ENCODE peak calls at places on chromosomes 11 and 22, in five cellular contexts. V is testis, E is adipocyte, Y is endothelial cell of umbilical vein, I is cardiac muscle cell. J is an unnamed sample.

GRCh38 chr11:60607483-60607882 is 91.9 kb upstream of the MS4A8 start:
- DNase-seq in Y (no peak), V (no peak), E (no peak), I (no peak), J (no peak)

GRCh38 chr11:36507824-36508489 is 2.1 kb downstream of the TRAF6 start:
- DNase-seq in I (peak; percentile 12), V (no peak), Y (no peak), E (peak; percentile 18), J (no peak)

GRCh38 chr11:44601471-44602370 is 36.3 kb downstream of the CD82 start:
- DNase-seq in I (no peak), Y (no peak), E (no peak), V (no peak), J (no peak)

GRCh38 chr11:14413307-14414072 is 54.5 kb upstream of the RRAS2 start:
- DNase-seq in V (no peak), Y (no peak), I (peak; percentile 83), E (peak; percentile 77), J (no peak)

GRCh38 chr11:46315033-46315738 is 32.1 kb upstream of the DGKZ start:
- DNase-seq in E (peak; percentile 87), Y (peak; percentile 72), V (peak; percentile 80), I (peak; percentile 83), J (peak; percentile 71)

GRCh38 chr22:39350803-39351688 is 1.3 kb downstream of the SYNGR1 start:
- DNase-seq in I (no peak), V (no peak), E (no peak), Y (no peak), J (no peak)

GRCh38 chr11:66907751-66908173 is 50.4 kb downstream of the PC start:
- DNase-seq in V (peak; percentile 22), E (no peak), Y (no peak), I (no peak), J (no peak)

GRCh38 chr11:128507936-128508335 is 79.4 kb downstream of the ETS1 start:
- DNase-seq in I (no peak), Y (no peak), E (no peak), V (no peak), J (no peak)

GRCh38 chr22:50293441-50294318 is 13.8 kb downstream of the PLXNB2 start:
- DNase-seq in I (peak; percentile 91), Y (peak; percentile 83), V (peak; percentile 63), E (peak; percentile 89), J (no peak)

GRCh38 chr22:29369460-29369859 is 18.9 kb downstream of the AP1B1 start:
- DNase-seq in V (peak; percentile 57), E (no peak), I (peak; percentile 81), Y (peak; percentile 67), J (no peak)

GRCh38 chr22:36116127-36116526 is 44.4 kb downstream of the APOL3 start:
- DNase-seq in I (no peak), V (no peak), Y (no peak), E (no peak), J (no peak)

GRCh38 chr11:113408887-113409286 is 21.3 kb downstream of the ANKK1 start:
- DNase-seq in Y (no peak), V (no peak), I (no peak), E (no peak), J (no peak)

GRCh38 chr11:68914761-68915160 is 11.1 kb downstream of the IGHMBP2 start:
- DNase-seq in I (no peak), Y (no peak), V (no peak), E (no peak), J (no peak)

GRCh38 chr11:19498986-19499669 is 213.5 kb upstream of the NAV2 start:
- DNase-seq in I (peak; percentile 26), V (no peak), Y (no peak), E (no peak), J (no peak)

GRCh38 chr11:73187854-73188253 is 30.2 kb upstream of the P2RY2 start:
- DNase-seq in V (no peak), Y (no peak), E (no peak), I (no peak), J (no peak)

GRCh38 chr22:46022881-46023512 is 46.0 kb upstream of the WNT7B start:
- DNase-seq in V (no peak), Y (no peak), E (no peak), I (no peak), J (no peak)

GRCh38 chr11:2975594-2975993 is 16.5 kb downstream of the NAP1L4 start:
- DNase-seq in E (peak; percentile 36), V (peak; percentile 58), Y (no peak), I (peak; percentile 44), J (no peak)

GRCh38 chr11:34754171-34754823 is 133.4 kb downstream of the EHF start:
- DNase-seq in Y (no peak), I (peak; percentile 35), E (peak; percentile 41), V (no peak), J (no peak)

GRCh38 chr11:126394036-126394435 is 38.5 kb downstream of the ST3GAL4 start:
- DNase-seq in E (no peak), V (no peak), Y (no peak), I (no peak), J (no peak)

GRCh38 chr11:61571869-61572268 is 9.0 kb downstream of the SYT7 start:
- DNase-seq in Y (no peak), E (no peak), V (no peak), I (no peak), J (no peak)

GRCh38 chr11:73995247-73995646 is 12.6 kb upstream of the UCP2 start:
- DNase-seq in Y (peak; percentile 18), E (no peak), V (no peak), I (no peak), J (no peak)

GRCh38 chr11:13297308-13297916 is 19.8 kb downstream of the BMAL1 start:
- DNase-seq in I (no peak), E (no peak), V (no peak), Y (no peak), J (no peak)

GRCh38 chr22:38207898-38208432 is 6.2 kb downstream of the MAFF start:
- DNase-seq in Y (no peak), E (no peak), I (no peak), V (no peak), J (no peak)

GRCh38 chr22:50739894-50740293 is 1.9 kb downstream of the ACR start:
- DNase-seq in I (no peak), E (no peak), Y (no peak), V (no peak), J (peak; percentile 30)

GRCh38 chr11:94964934-94965333 is 8.4 kb downstream of the CWC15 start:
- DNase-seq in Y (no peak), E (no peak), I (no peak), V (no peak), J (no peak)

GRCh38 chr11:119783466-119784400 is 54.7 kb upstream of the NECTIN1 start:
- DNase-seq in E (no peak), V (no peak), Y (no peak), I (peak; percentile 20), J (peak; percentile 23)

GRCh38 chr22:31378123-31378522 is 21.3 kb upstream of the DRG1 start:
- DNase-seq in E (peak; percentile 84), Y (peak; percentile 33), V (peak; percentile 43), I (peak; percentile 93), J (no peak)

GRCh38 chr11:67118059-67118766 is 850 bp upstream of the KDM2A start:
- DNase-seq in I (peak; percentile 46), E (no peak), Y (peak; percentile 34), V (peak; percentile 48), J (peak; percentile 70)

GRCh38 chr11:116882386-116882785 is 45.0 kb upstream of the APOA1 start:
- DNase-seq in V (no peak), Y (no peak), I (no peak), E (peak; percentile 56), J (no peak)

DNA sequence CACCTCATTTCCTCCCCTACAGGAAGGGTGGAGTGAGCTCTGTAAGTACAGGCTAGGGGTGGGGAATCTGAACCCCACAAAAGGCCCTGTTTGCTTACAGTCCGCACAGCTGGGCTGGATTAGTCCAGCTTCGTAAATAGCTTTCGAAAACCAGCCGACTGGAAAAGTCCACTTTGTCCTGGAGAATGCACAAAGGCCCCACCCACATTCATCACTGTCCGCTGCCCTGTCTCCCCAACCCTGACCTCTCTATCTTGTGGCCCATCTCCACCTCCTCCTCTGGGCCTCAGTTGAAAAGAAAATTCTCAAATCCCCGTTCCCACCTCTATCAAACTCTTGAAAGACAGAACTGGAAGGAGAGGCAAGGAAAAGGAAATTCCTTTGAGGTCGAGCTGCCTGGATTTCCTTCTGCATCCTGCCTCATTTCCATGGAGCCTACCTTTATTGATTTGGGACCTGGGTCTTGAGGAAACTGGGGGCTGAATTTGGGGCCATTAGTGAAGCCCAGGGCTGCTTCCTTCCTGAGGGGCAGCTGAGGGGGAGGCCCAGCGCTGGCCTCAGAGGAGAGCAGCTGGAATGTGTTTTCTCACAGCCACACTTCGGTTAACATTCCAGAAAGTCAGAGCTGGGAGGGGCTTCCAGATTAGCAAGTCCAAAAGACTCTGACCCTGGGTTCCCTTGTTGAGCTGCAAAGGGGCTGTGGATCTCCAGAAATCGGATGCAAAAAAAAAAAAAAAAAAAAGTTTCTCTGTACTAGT is 147.6 kb downstream of the FBXO7 start:
- DNase-seq in Y (no peak), I (peak; percentile 97), V (peak; percentile 72), E (peak; percentile 92), J (no peak)
- H3K4me3 ChIP-seq in Y (no peak overlapping the region), I (no peak overlapping the region), V (no peak overlapping the region), E (peak overlapping the region; percentile 55), J (no peak overlapping the region)

GRCh38 chr11:54944211-54944610 is 237.6 kb downstream of the OR4A5 start:
- DNase-seq in I (no peak), E (no peak), V (no peak), Y (no peak), J (no peak)
- H3K9me3 ChIP-seq in I (no peaks in the 10 kb centered on the region), E (peaks cover 65% of the 10 kb centered on the region), V (no peaks in the 10 kb centered on the region), Y (peaks cover 3% of the 10 kb centered on the region), J (no peaks in the 10 kb centered on the region)

GRCh38 chr11:65182258-65183170 is 786 bp downstream of the CAPN1 start:
- DNase-seq in I (peak; percentile 23), Y (peak; percentile 28), V (no peak), E (peak; percentile 40), J (peak; percentile 70)

GRCh38 chr11:65181569-65182257 is at the start of gene CAPN1:
- DNase-seq in V (peak; percentile 69), Y (peak; percentile 71), E (peak; percentile 85), I (peak; percentile 94), J (peak; percentile 80)

GRCh38 chr11:65184146-65184545 is 2.4 kb downstream of the CAPN1 start:
- DNase-seq in E (no peak), I (no peak), V (peak; percentile 48), Y (no peak), J (no peak)

GRCh38 chr11:65185166-65185565 is 3.4 kb downstream of the CAPN1 start:
- DNase-seq in Y (no peak), V (no peak), I (no peak), E (no peak), J (no peak)

GRCh38 chr11:65183201-65183891 is 1.6 kb downstream of the CAPN1 start:
- DNase-seq in V (no peak), Y (no peak), E (no peak), I (no peak), J (peak; percentile 72)
- H3K4me3 ChIP-seq in V (no peak overlapping the region), Y (no peak overlapping the region), E (peak overlapping the region; percentile 95), I (no peak overlapping the region), J (peak overlapping the region; percentile 94)

GRCh38 chr22:47423266-47423665 is 660.8 kb downstream of the TBC1D22A start:
- DNase-seq in E (no peak), V (no peak), Y (no peak), I (no peak), J (no peak)

GRCh38 chr22:47420211-47420610 is 657.8 kb downstream of the TBC1D22A start:
- DNase-seq in E (no peak), Y (no peak), V (no peak), I (no peak), J (no peak)

GRCh38 chr22:47421846-47422245 is 659.4 kb downstream of the TBC1D22A start:
- DNase-seq in V (no peak), Y (no peak), I (no peak), E (no peak), J (no peak)

GRCh38 chr22:47423861-47424820 is 661.7 kb downstream of the TBC1D22A start:
- DNase-seq in E (no peak), V (peak; percentile 29), I (no peak), Y (no peak), J (no peak)

GRCh38 chr22:47422736-47423135 is 660.3 kb downstream of the TBC1D22A start:
- DNase-seq in Y (no peak), E (no peak), V (no peak), I (no peak), J (no peak)
- H3K9me3 ChIP-seq in Y (peaks cover 5% of the 10 kb centered on the region), E (peaks cover 11% of the 10 kb centered on the region), V (no peaks in the 10 kb centered on the region), I (no peaks in the 10 kb centered on the region), J (no peaks in the 10 kb centered on the region)

J was measured in pancreas.